ENCODE peak calls at places on chromosomes 3 and 15, in eight cellular contexts. A, I, P, Z, M, K, E and C are unnamed samples. For H3K36me3, the result is how much of the 10 kb centered on the place peaks cover.

GRCh38 chr15:49843725-49844124 is 222.9 kb downstream of the DTWD1 start:
- DNase-seq in A (no peak), I (peak), P (no peak), Z (no peak), M (no peak), K (no peak), E (no peak), C (no peak)

GRCh38 chr3:98573231-98573728 is 20.1 kb downstream of the CPOX start:
- DNase-seq in A (no peak), I (peak), P (no peak), Z (peak), M (peak), K (no peak), E (no peak), C (no peak)

GRCh38 chr15:48112242-48112641 is 8.5 kb upstream of the SLC24A5 start:
- DNase-seq in A (peak), I (peak), P (no peak), Z (peak), M (peak), K (peak), E (peak), C (no peak)

GRCh38 chr15:52011711-52012144 is 7.3 kb upstream of the MAPK6 start:
- DNase-seq in A (no peak), I (no peak), P (no peak), Z (peak), M (no peak), K (peak), E (no peak), C (no peak)

GRCh38 chr15:87287156-87287555 is 969.4 kb downstream of the NTRK3 start:
- DNase-seq in A (no peak), I (peak), P (no peak), Z (no peak), M (peak), K (peak), E (no peak), C (peak)

GRCh38 chr15:57190208-57190607 is 186.1 kb upstream of the CGNL1 start:
- DNase-seq in A (no peak), I (no peak), P (peak), Z (no peak), M (no peak), K (no peak), E (no peak), C (no peak)

GRCh38 chr3:193782747-193783146 is 189.7 kb downstream of the OPA1 start:
- DNase-seq in A (no peak), I (no peak), P (no peak), Z (no peak), M (no peak), K (no peak), E (no peak), C (no peak)

GRCh38 chr3:53219897-53220483 is 35.8 kb downstream of the TKT start:
- DNase-seq in A (peak), I (peak), P (peak), Z (peak), M (peak), K (peak), E (no peak), C (peak)

GRCh38 chr3:194383276-194383940 is 13.9 kb upstream of the LRRC15 start:
- DNase-seq in A (no peak), I (no peak), P (no peak), Z (peak), M (no peak), K (no peak), E (peak), C (no peak)

GRCh38 chr3:8436667-8437287 is 64.8 kb upstream of the LMCD1 start:
- DNase-seq in A (peak), I (no peak), P (no peak), Z (no peak), M (no peak), K (no peak), E (no peak), C (no peak)

GRCh38 chr3:53498993-53499641 is 4.7 kb downstream of the CACNA1D start:
- DNase-seq in A (no peak), I (no peak), P (no peak), Z (peak), M (no peak), K (no peak), E (no peak), C (no peak)

GRCh38 chr3:116340680-116341216 is 104.5 kb downstream of the LSAMP start:
- DNase-seq in A (no peak), I (no peak), P (no peak), Z (no peak), M (peak), K (peak), E (no peak), C (no peak)

GRCh38 chr3:116341381-116341780 is 103.9 kb downstream of the LSAMP start:
- DNase-seq in A (no peak), I (no peak), P (no peak), Z (no peak), M (no peak), K (no peak), E (no peak), C (no peak)

GRCh38 chr3:116339441-116340028 is 105.8 kb downstream of the LSAMP start:
- DNase-seq in A (peak), I (no peak), P (no peak), Z (no peak), M (peak), K (peak), E (no peak), C (no peak)

GRCh38 chr3:116338713-116339112 is 106.6 kb downstream of the LSAMP start:
- DNase-seq in A (no peak), I (no peak), P (no peak), Z (peak), M (no peak), K (no peak), E (no peak), C (no peak)

GRCh38 chr3:116337229-116337628 is 108.1 kb downstream of the LSAMP start:
- DNase-seq in A (no peak), I (peak), P (no peak), Z (no peak), M (no peak), K (no peak), E (no peak), C (no peak)
- TF ChIP-seq CTCF in A (no peak), I (peak), P (peak), Z (peak), M (peak), K (peak), E (no peak), C (no peak)

GRCh38 chr3:45605569-45605968 is 11.0 kb downstream of the LIMD1 start:
- DNase-seq in A (no peak), I (no peak), P (no peak), Z (no peak), M (no peak), K (no peak), E (no peak), C (no peak)

GRCh38 chr3:45608296-45608695 is 13.7 kb downstream of the LIMD1 start:
- DNase-seq in A (no peak), I (no peak), P (no peak), Z (no peak), M (no peak), K (no peak), E (no peak), C (no peak)

GRCh38 chr3:45606003-45606402 is 11.5 kb downstream of the LIMD1 start:
- DNase-seq in A (no peak), I (no peak), P (no peak), Z (no peak), M (no peak), K (no peak), E (no peak), C (no peak)

GRCh38 chr3:45607790-45608189 is 13.2 kb downstream of the LIMD1 start:
- DNase-seq in A (no peak), I (peak), P (no peak), Z (no peak), M (peak), K (peak), E (no peak), C (no peak)

DNA sequence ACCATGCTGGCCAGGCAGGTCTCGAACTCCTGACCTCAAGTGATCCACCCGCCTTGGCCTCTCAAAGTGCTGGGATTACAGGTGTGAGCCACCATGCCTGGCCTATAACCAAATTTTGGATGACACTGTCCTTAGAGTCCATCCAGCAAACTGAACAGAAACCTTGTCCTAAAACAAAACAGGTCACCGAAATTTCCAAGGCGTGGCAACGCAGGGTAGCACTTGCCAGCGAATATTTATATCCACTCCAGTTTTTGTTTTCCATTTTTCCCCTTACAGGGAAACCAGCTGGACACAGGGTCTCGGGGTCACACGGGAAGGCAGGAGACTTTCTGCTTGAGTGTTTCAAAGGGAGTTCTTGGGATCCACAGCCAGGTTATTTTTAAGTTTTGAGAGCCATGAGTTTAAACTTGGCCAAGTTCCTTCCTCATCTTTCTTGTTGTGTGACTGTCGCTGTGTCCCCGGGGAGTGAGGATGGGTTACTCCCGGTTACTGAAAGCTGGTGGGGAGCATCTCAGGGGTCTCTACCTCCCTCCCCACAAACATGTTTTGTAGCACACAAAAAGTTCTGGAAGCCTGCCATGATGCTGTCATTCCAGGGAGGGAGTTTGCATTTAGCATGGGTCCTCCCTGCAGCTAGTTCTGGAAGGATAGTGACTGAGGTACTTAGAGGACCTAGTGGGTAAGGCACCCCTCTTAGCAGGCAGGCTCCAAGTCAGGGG is 12.6 kb downstream of the LIMD1 start:
- DNase-seq in A (no peak), I (peak), P (no peak), Z (no peak), M (peak), K (peak), E (no peak), C (no peak)
- H3K36me3 ChIP-seq in A (under half), I (under half), P (under half), Z (under half), M (under half), K (under half), E (under half), C (under half)

GRCh38 chr15:65303687-65304392 is 637 bp upstream of the RNU5B-1 start:
- DNase-seq in A (peak), I (peak), P (no peak), Z (peak), M (peak), K (peak), E (no peak), C (no peak)
- TF ChIP-seq CTCF in A (no peak), I (peak), P (no peak), Z (peak), M (no peak), K (no peak), E (no peak), C (no peak)

GRCh38 chr3:155919728-155920127 is 49.3 kb downstream of the GMPS start:
- DNase-seq in A (no peak), I (no peak), P (no peak), Z (no peak), M (no peak), K (no peak), E (no peak), C (no peak)

GRCh38 chr3:155912090-155912489 is 41.6 kb downstream of the GMPS start:
- DNase-seq in A (no peak), I (no peak), P (no peak), Z (no peak), M (no peak), K (no peak), E (no peak), C (no peak)

GRCh38 chr3:155921486-155921885 is 51.0 kb downstream of the GMPS start:
- DNase-seq in A (no peak), I (no peak), P (no peak), Z (no peak), M (no peak), K (no peak), E (no peak), C (no peak)

GRCh38 chr3:155912574-155913190 is 42.2 kb downstream of the GMPS start:
- DNase-seq in A (no peak), I (no peak), P (no peak), Z (no peak), M (peak), K (peak), E (no peak), C (no peak)

GRCh38 chr3:155917781-155918180 is 47.3 kb downstream of the GMPS start:
- DNase-seq in A (no peak), I (no peak), P (no peak), Z (no peak), M (peak), K (no peak), E (no peak), C (no peak)
- H3K36me3 ChIP-seq in A (under half), I (half or more), P (under half), Z (under half), M (under half), K (under half), E (under half), C (under half)

GRCh38 chr15:62125763-62126162 is 39.3 kb downstream of the C2CD4B start:
- DNase-seq in A (peak), I (peak), P (no peak), Z (no peak), M (peak), K (no peak), E (peak), C (no peak)
- TF ChIP-seq CTCF in A (peak), I (peak), P (peak), Z (no peak), M (peak), K (peak), E (no peak), C (peak)

DNA sequence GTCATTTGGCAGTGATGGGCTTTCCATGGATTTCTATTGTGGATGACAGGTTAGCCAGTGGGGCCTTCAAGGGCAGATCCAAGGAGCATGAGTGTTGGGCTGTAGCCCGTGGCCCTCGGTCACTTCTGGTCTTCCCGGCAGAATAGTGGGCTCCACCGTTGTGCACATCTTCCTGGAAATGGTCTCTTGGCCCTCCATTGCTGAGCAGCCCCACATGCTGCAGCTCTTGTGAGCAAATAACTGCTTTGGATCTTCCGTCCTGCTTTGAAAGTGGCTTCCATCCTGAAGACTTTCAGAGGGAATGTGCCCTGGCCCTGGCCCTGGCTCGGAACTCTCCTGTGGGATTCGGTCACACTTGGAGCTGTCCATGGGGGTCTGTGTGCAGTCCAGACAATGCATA is 102.8 kb downstream of the SNRPN start:
- DNase-seq in A (no peak), I (no peak), P (no peak), Z (no peak), M (no peak), K (no peak), E (no peak), C (no peak)
- H3K36me3 ChIP-seq in A (half or more), I (half or more), P (under half), Z (under half), M (half or more), K (under half), E (half or more), C (under half)

GRCh38 chr3:60469481-60469880 is 781.8 kb downstream of the FHIT start:
- DNase-seq in A (no peak), I (no peak), P (no peak), Z (no peak), M (no peak), K (no peak), E (no peak), C (no peak)
- TF ChIP-seq CTCF in A (no peak), I (no peak), P (no peak), Z (no peak), M (no peak), K (no peak), E (no peak), C (no peak)

GRCh38 chr3:114078126-114078525 is 21.6 kb downstream of the QTRT2 start:
- DNase-seq in A (no peak), I (no peak), P (no peak), Z (no peak), M (peak), K (no peak), E (no peak), C (no peak)
- H3K36me3 ChIP-seq in A (under half), I (half or more), P (under half), Z (under half), M (under half), K (under half), E (under half), C (under half)

DNA sequence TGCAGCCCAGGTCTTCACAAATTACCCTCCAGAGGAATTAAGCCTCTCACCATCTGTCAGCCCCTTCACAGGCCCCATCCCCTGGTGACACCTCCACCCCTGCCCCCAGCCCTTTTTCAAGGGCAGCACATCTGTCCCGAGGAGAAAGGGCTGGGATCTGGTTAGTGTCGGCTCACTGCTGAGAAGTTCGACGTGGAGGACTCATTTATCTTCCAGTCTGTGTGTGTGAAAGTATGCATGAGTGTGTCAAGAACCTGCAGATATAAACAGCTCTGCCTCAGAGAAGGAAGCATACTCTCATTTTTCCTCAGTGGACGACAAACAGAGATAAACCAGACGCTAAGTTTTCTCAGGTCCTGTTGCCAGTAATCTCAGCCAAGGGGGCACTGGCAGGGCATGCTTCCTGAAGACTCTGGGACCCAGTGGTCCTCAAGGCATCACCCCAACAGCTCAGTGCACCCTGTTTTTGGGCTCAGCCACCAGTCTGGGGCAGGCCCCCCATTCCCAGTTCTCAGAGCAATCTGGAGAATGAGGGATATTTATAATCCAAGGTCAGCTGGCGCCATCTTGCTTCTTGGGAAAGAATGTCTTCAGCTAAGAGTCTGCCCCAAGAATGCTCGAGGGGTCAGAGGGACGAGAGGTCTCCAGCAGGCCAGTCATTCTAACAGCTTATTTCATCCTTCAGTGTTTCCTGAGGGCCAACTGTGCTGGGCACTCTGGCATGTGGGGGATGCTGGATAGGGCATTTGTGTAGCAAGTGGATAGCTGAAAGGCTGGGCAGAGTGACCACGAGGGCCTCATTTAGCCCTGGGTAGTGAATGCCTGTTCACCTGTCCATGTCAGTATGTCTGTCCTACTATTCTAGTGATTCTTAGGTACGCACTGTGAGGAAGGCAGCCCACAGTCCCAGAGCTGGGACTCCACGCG is 73.6 kb downstream of the ADCY5 start:
- DNase-seq in A (no peak), I (no peak), P (no peak), Z (peak), M (no peak), K (no peak), E (no peak), C (no peak)
- TF ChIP-seq CTCF in A (no peak), I (no peak), P (no peak), Z (peak), M (peak), K (no peak), E (peak), C (no peak)

GRCh38 chr15:42344763-42345162 is 14.5 kb upstream of the CAPN3 start:
- DNase-seq in A (no peak), I (peak), P (no peak), Z (no peak), M (peak), K (peak), E (no peak), C (no peak)
- H3K36me3 ChIP-seq in A (under half), I (under half), P (under half), Z (under half), M (under half), K (under half), E (under half), C (under half)